ENCODE peak calls at places on chromosomes 16 and 17, in six cellular contexts. One of them, this sample, is unnamed.

GRCh38 chr17:66661411-66661843 is 173.5 kb upstream of the CACNG5 start:
- DNase-seq in tibial artery: no peak
- DNase-seq in CD8-positive, alpha-beta memory T cell: no peak
- DNase-seq in HCT116: peak
- DNase-seq in uterus: no peak
- DNase-seq in epithelial cell of prostate: no peak
- DNase-seq in this sample: no peak

GRCh38 chr17:34542700-34543336 is 36.6 kb upstream of the TMEM132E start:
- DNase-seq in epithelial cell of prostate: no peak
- DNase-seq in HCT116: no peak
- DNase-seq in uterus: no peak
- DNase-seq in tibial artery: no peak
- DNase-seq in CD8-positive, alpha-beta memory T cell: peak
- DNase-seq in this sample: peak

GRCh38 chr17:70810609-70811008 is 641.3 kb downstream of the KCNJ2 start:
- DNase-seq in HCT116: no peak
- DNase-seq in epithelial cell of prostate: no peak
- DNase-seq in CD8-positive, alpha-beta memory T cell: no peak
- DNase-seq in tibial artery: no peak
- DNase-seq in uterus: no peak
- DNase-seq in this sample: no peak

GRCh38 chr16:30896203-30896889 is at the start of gene CTF1:
- DNase-seq in HCT116: peak
- DNase-seq in CD8-positive, alpha-beta memory T cell: no peak
- DNase-seq in tibial artery: peak
- DNase-seq in uterus: peak
- DNase-seq in epithelial cell of prostate: no peak
- DNase-seq in this sample: peak

GRCh38 chr16:21610006-21610544 is 10.7 kb downstream of the METTL9 start:
- DNase-seq in uterus: no peak
- DNase-seq in epithelial cell of prostate: no peak
- DNase-seq in tibial artery: no peak
- DNase-seq in HCT116: no peak
- DNase-seq in CD8-positive, alpha-beta memory T cell: no peak
- DNase-seq in this sample: no peak

GRCh38 chr17:9872852-9873251 is 32.2 kb downstream of the RCVRN start:
- DNase-seq in uterus: no peak
- DNase-seq in HCT116: no peak
- DNase-seq in epithelial cell of prostate: no peak
- DNase-seq in tibial artery: peak
- DNase-seq in CD8-positive, alpha-beta memory T cell: no peak
- DNase-seq in this sample: no peak

GRCh38 chr17:17467720-17468119 is 9.1 kb upstream of the MED9 start:
- DNase-seq in epithelial cell of prostate: no peak
- DNase-seq in CD8-positive, alpha-beta memory T cell: no peak
- DNase-seq in tibial artery: no peak
- DNase-seq in uterus: no peak
- DNase-seq in HCT116: no peak
- DNase-seq in this sample: no peak

GRCh38 chr16:72722552-72722951 is 325.4 kb downstream of the ZFHX3 start:
- DNase-seq in HCT116: no peak
- DNase-seq in CD8-positive, alpha-beta memory T cell: no peak
- DNase-seq in uterus: no peak
- DNase-seq in epithelial cell of prostate: no peak
- DNase-seq in tibial artery: no peak
- DNase-seq in this sample: no peak

GRCh38 chr16:68739964-68740627 is 3.0 kb downstream of the CDH1 start:
- DNase-seq in uterus: no peak
- DNase-seq in HCT116: no peak
- DNase-seq in tibial artery: no peak
- DNase-seq in CD8-positive, alpha-beta memory T cell: no peak
- DNase-seq in epithelial cell of prostate: no peak
- DNase-seq in this sample: no peak

GRCh38 chr17:63704836-63705235 is 4.9 kb upstream of the LIMD2 start:
- DNase-seq in uterus: no peak
- DNase-seq in tibial artery: no peak
- DNase-seq in epithelial cell of prostate: no peak
- DNase-seq in HCT116: no peak
- DNase-seq in CD8-positive, alpha-beta memory T cell: no peak
- DNase-seq in this sample: no peak
- H3K27ac ChIP-seq in uterus: no peak
- H3K27ac ChIP-seq in tibial artery: no peak
- H3K27ac ChIP-seq in epithelial cell of prostate: no peak
- H3K27ac ChIP-seq in HCT116: no peak
- H3K27ac ChIP-seq in CD8-positive, alpha-beta memory T cell: no peak
- H3K27ac ChIP-seq in this sample: no peak

DNA sequence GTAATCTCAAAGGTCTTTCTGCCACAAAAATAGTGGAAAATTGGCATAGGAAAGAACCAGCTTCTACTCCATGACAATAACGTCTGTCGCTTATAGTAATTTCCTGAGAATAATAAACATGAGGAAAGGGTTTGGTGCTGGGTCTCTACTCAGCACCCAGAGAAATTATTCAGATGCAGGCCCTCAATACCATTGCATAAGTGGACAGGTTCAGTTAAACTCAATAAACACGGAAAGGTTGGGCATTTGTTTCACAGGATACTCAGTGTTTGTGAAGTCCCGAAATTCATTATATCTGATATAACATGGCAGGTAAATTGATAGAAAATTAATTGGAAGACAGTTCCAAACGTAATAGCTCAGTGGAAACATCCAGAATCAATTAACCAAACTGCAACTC is 254.0 kb downstream of the CNTNAP4 start:
- DNase-seq in HCT116: no peak
- DNase-seq in CD8-positive, alpha-beta memory T cell: no peak
- DNase-seq in uterus: no peak
- DNase-seq in epithelial cell of prostate: no peak
- DNase-seq in tibial artery: no peak
- DNase-seq in this sample: no peak
- H3K27ac ChIP-seq in HCT116: no peak
- H3K27ac ChIP-seq in CD8-positive, alpha-beta memory T cell: no peak
- H3K27ac ChIP-seq in uterus: no peak
- H3K27ac ChIP-seq in epithelial cell of prostate: no peak
- H3K27ac ChIP-seq in tibial artery: no peak
- H3K27ac ChIP-seq in this sample: no peak

GRCh38 chr16:10979717-10980601 is 35.6 kb downstream of the CLEC16A start:
- DNase-seq in tibial artery: peak
- DNase-seq in epithelial cell of prostate: peak
- DNase-seq in uterus: peak
- DNase-seq in CD8-positive, alpha-beta memory T cell: no peak
- DNase-seq in HCT116: no peak
- DNase-seq in this sample: peak
- H3K27ac ChIP-seq in tibial artery: peak
- H3K27ac ChIP-seq in epithelial cell of prostate: peak
- H3K27ac ChIP-seq in uterus: peak
- H3K27ac ChIP-seq in CD8-positive, alpha-beta memory T cell: no peak
- H3K27ac ChIP-seq in HCT116: no peak
- H3K27ac ChIP-seq in this sample: no peak

GRCh38 chr17:58531661-58532554 is 17.5 kb upstream of the MTMR4 start:
- DNase-seq in CD8-positive, alpha-beta memory T cell: peak
- DNase-seq in tibial artery: peak
- DNase-seq in HCT116: no peak
- DNase-seq in uterus: peak
- DNase-seq in epithelial cell of prostate: no peak
- DNase-seq in this sample: peak
- H3K27ac ChIP-seq in CD8-positive, alpha-beta memory T cell: no peak
- H3K27ac ChIP-seq in tibial artery: peak
- H3K27ac ChIP-seq in HCT116: peak
- H3K27ac ChIP-seq in uterus: peak
- H3K27ac ChIP-seq in epithelial cell of prostate: no peak
- H3K27ac ChIP-seq in this sample: peak

This sample was measured in substantia nigra.